ENCODE peak calls at places on chromosome 11, in eight cellular contexts. One of them, this sample, is unnamed.

GRCh38 chr11:2299773-2300172 is 1.9 kb downstream of the C11orf21 start:
- ATAC-seq in memory B cell: no peak
- ATAC-seq in body of pancreas: no peak
- ATAC-seq in Right ventricle myocardium superior: no peak
- ATAC-seq in sciatic nerve: no peak
- ATAC-seq in stimulated activated naive CD8-positive, alpha-beta T cell treated with anti-CD3 and anti-CD28 coated beads, Interleukin-15, amount 100 ng/mL, for 72 hours: no peak
- ATAC-seq in upper lobe of right lung: no peak
- ATAC-seq in left lung: no peak
- ATAC-seq in this sample: no peak

GRCh38 chr11:67365756-67366384 is 7.5 kb downstream of the CLCF1 start:
- ATAC-seq in memory B cell: no peak
- ATAC-seq in body of pancreas: no peak
- ATAC-seq in Right ventricle myocardium superior: no peak
- ATAC-seq in sciatic nerve: no peak
- ATAC-seq in stimulated activated naive CD8-positive, alpha-beta T cell treated with anti-CD3 and anti-CD28 coated beads, Interleukin-15, amount 100 ng/mL, for 72 hours: no peak
- ATAC-seq in upper lobe of right lung: no peak
- ATAC-seq in left lung: no peak
- ATAC-seq in this sample: no peak

GRCh38 chr11:47417712-47418111 is 8.5 kb downstream of the PSMC3 start:
- ATAC-seq in memory B cell: no peak
- ATAC-seq in body of pancreas: no peak
- ATAC-seq in Right ventricle myocardium superior: no peak
- ATAC-seq in sciatic nerve: no peak
- ATAC-seq in stimulated activated naive CD8-positive, alpha-beta T cell treated with anti-CD3 and anti-CD28 coated beads, Interleukin-15, amount 100 ng/mL, for 72 hours: no peak
- ATAC-seq in upper lobe of right lung: no peak
- ATAC-seq in left lung: no peak
- ATAC-seq in this sample: no peak

GRCh38 chr11:120817131-120817530 is 206.8 kb upstream of the TBCEL start:
- ATAC-seq in memory B cell: no peak
- ATAC-seq in body of pancreas: no peak
- ATAC-seq in Right ventricle myocardium superior: peak; percentile 81
- ATAC-seq in sciatic nerve: no peak
- ATAC-seq in stimulated activated naive CD8-positive, alpha-beta T cell treated with anti-CD3 and anti-CD28 coated beads, Interleukin-15, amount 100 ng/mL, for 72 hours: no peak
- ATAC-seq in upper lobe of right lung: no peak
- ATAC-seq in left lung: no peak
- ATAC-seq in this sample: no peak

GRCh38 chr11:1997755-1998154 is at the start of gene H19:
- ATAC-seq in memory B cell: no peak
- ATAC-seq in body of pancreas: no peak
- ATAC-seq in Right ventricle myocardium superior: peak; percentile 72
- ATAC-seq in sciatic nerve: peak; percentile 79
- ATAC-seq in stimulated activated naive CD8-positive, alpha-beta T cell treated with anti-CD3 and anti-CD28 coated beads, Interleukin-15, amount 100 ng/mL, for 72 hours: no peak
- ATAC-seq in upper lobe of right lung: peak; percentile 34
- ATAC-seq in left lung: peak; percentile 50
- ATAC-seq in this sample: no peak

GRCh38 chr11:56509439-56509838 is 18.3 kb upstream of the OR5M8 start:
- ATAC-seq in memory B cell: no peak
- ATAC-seq in body of pancreas: no peak
- ATAC-seq in Right ventricle myocardium superior: no peak
- ATAC-seq in sciatic nerve: no peak
- ATAC-seq in stimulated activated naive CD8-positive, alpha-beta T cell treated with anti-CD3 and anti-CD28 coated beads, Interleukin-15, amount 100 ng/mL, for 72 hours: no peak
- ATAC-seq in upper lobe of right lung: no peak
- ATAC-seq in left lung: no peak
- ATAC-seq in this sample: no peak

GRCh38 chr11:46339816-46340215 is 7.4 kb upstream of the DGKZ start:
- ATAC-seq in memory B cell: no peak
- ATAC-seq in body of pancreas: no peak
- ATAC-seq in Right ventricle myocardium superior: peak; percentile 80
- ATAC-seq in sciatic nerve: peak; percentile 48
- ATAC-seq in stimulated activated naive CD8-positive, alpha-beta T cell treated with anti-CD3 and anti-CD28 coated beads, Interleukin-15, amount 100 ng/mL, for 72 hours: no peak
- ATAC-seq in upper lobe of right lung: peak; percentile 35
- ATAC-seq in left lung: peak; percentile 21
- ATAC-seq in this sample: no peak

GRCh38 chr11:46491661-46492331 is 100.2 kb upstream of the CHRM4 start:
- ATAC-seq in memory B cell: no peak
- ATAC-seq in body of pancreas: no peak
- ATAC-seq in Right ventricle myocardium superior: peak; percentile 21
- ATAC-seq in sciatic nerve: no peak
- ATAC-seq in stimulated activated naive CD8-positive, alpha-beta T cell treated with anti-CD3 and anti-CD28 coated beads, Interleukin-15, amount 100 ng/mL, for 72 hours: no peak
- ATAC-seq in upper lobe of right lung: no peak
- ATAC-seq in left lung: no peak
- ATAC-seq in this sample: no peak

GRCh38 chr11:60169264-60169915 is 13.5 kb downstream of the MS4A6A start:
- ATAC-seq in memory B cell: no peak
- ATAC-seq in body of pancreas: peak; percentile 96
- ATAC-seq in Right ventricle myocardium superior: peak; percentile 27
- ATAC-seq in sciatic nerve: peak; percentile 30
- ATAC-seq in stimulated activated naive CD8-positive, alpha-beta T cell treated with anti-CD3 and anti-CD28 coated beads, Interleukin-15, amount 100 ng/mL, for 72 hours: no peak
- ATAC-seq in upper lobe of right lung: peak; percentile 65
- ATAC-seq in left lung: peak; percentile 68
- ATAC-seq in this sample: no peak

GRCh38 chr11:115226556-115226955 is 277.7 kb downstream of the CADM1 start:
- ATAC-seq in memory B cell: no peak
- ATAC-seq in body of pancreas: no peak
- ATAC-seq in Right ventricle myocardium superior: no peak
- ATAC-seq in sciatic nerve: no peak
- ATAC-seq in stimulated activated naive CD8-positive, alpha-beta T cell treated with anti-CD3 and anti-CD28 coated beads, Interleukin-15, amount 100 ng/mL, for 72 hours: no peak
- ATAC-seq in upper lobe of right lung: peak; percentile 91
- ATAC-seq in left lung: peak; percentile 70
- ATAC-seq in this sample: no peak

GRCh38 chr11:8384199-8384821 is 120.6 kb upstream of the LMO1 start:
- ATAC-seq in memory B cell: peak; percentile 64
- ATAC-seq in body of pancreas: peak; percentile 81
- ATAC-seq in Right ventricle myocardium superior: no peak
- ATAC-seq in sciatic nerve: no peak
- ATAC-seq in stimulated activated naive CD8-positive, alpha-beta T cell treated with anti-CD3 and anti-CD28 coated beads, Interleukin-15, amount 100 ng/mL, for 72 hours: peak; percentile 36
- ATAC-seq in upper lobe of right lung: peak; percentile 87
- ATAC-seq in left lung: peak; percentile 94
- ATAC-seq in this sample: peak; percentile 24

GRCh38 chr11:59191899-59192298 is 20.0 kb downstream of the DTX4 start:
- ATAC-seq in memory B cell: no peak
- ATAC-seq in body of pancreas: no peak
- ATAC-seq in Right ventricle myocardium superior: no peak
- ATAC-seq in sciatic nerve: no peak
- ATAC-seq in stimulated activated naive CD8-positive, alpha-beta T cell treated with anti-CD3 and anti-CD28 coated beads, Interleukin-15, amount 100 ng/mL, for 72 hours: no peak
- ATAC-seq in upper lobe of right lung: peak; percentile 74
- ATAC-seq in left lung: no peak
- ATAC-seq in this sample: no peak

GRCh38 chr11:11391796-11392195 is 38.7 kb upstream of the CSNK2A3 start:
- ATAC-seq in memory B cell: no peak
- ATAC-seq in body of pancreas: peak; percentile 36
- ATAC-seq in Right ventricle myocardium superior: peak; percentile 29
- ATAC-seq in sciatic nerve: peak; percentile 41
- ATAC-seq in stimulated activated naive CD8-positive, alpha-beta T cell treated with anti-CD3 and anti-CD28 coated beads, Interleukin-15, amount 100 ng/mL, for 72 hours: no peak
- ATAC-seq in upper lobe of right lung: peak; percentile 53
- ATAC-seq in left lung: peak; percentile 55
- ATAC-seq in this sample: no peak

GRCh38 chr11:94305146-94305545 is 766 bp downstream of the IZUMO1R start:
- ATAC-seq in memory B cell: no peak
- ATAC-seq in body of pancreas: no peak
- ATAC-seq in Right ventricle myocardium superior: no peak
- ATAC-seq in sciatic nerve: no peak
- ATAC-seq in stimulated activated naive CD8-positive, alpha-beta T cell treated with anti-CD3 and anti-CD28 coated beads, Interleukin-15, amount 100 ng/mL, for 72 hours: peak; percentile 18
- ATAC-seq in upper lobe of right lung: no peak
- ATAC-seq in left lung: peak; percentile 27
- ATAC-seq in this sample: no peak

GRCh38 chr11:126948563-126948962 is 52.0 kb downstream of the KIRREL3 start:
- ATAC-seq in memory B cell: no peak
- ATAC-seq in body of pancreas: no peak
- ATAC-seq in Right ventricle myocardium superior: no peak
- ATAC-seq in sciatic nerve: no peak
- ATAC-seq in stimulated activated naive CD8-positive, alpha-beta T cell treated with anti-CD3 and anti-CD28 coated beads, Interleukin-15, amount 100 ng/mL, for 72 hours: no peak
- ATAC-seq in upper lobe of right lung: no peak
- ATAC-seq in left lung: no peak
- ATAC-seq in this sample: no peak

GRCh38 chr11:68122936-68123539 is 1.9 kb upstream of the CHKA start:
- ATAC-seq in memory B cell: no peak
- ATAC-seq in body of pancreas: peak; percentile 34
- ATAC-seq in Right ventricle myocardium superior: peak; percentile 11
- ATAC-seq in sciatic nerve: no peak
- ATAC-seq in stimulated activated naive CD8-positive, alpha-beta T cell treated with anti-CD3 and anti-CD28 coated beads, Interleukin-15, amount 100 ng/mL, for 72 hours: no peak
- ATAC-seq in upper lobe of right lung: peak; percentile 24
- ATAC-seq in left lung: peak; percentile 17
- ATAC-seq in this sample: no peak

GRCh38 chr11:58923300-58923788 is 15.9 kb upstream of the GLYATL1 start:
- ATAC-seq in memory B cell: peak; percentile 86
- ATAC-seq in body of pancreas: peak; percentile 57
- ATAC-seq in Right ventricle myocardium superior: no peak
- ATAC-seq in sciatic nerve: no peak
- ATAC-seq in stimulated activated naive CD8-positive, alpha-beta T cell treated with anti-CD3 and anti-CD28 coated beads, Interleukin-15, amount 100 ng/mL, for 72 hours: peak; percentile 86
- ATAC-seq in upper lobe of right lung: peak; percentile 61
- ATAC-seq in left lung: peak; percentile 71
- ATAC-seq in this sample: peak; percentile 85

GRCh38 chr11:100469835-100470234 is 217.3 kb upstream of the ARHGAP42 start:
- ATAC-seq in memory B cell: no peak
- ATAC-seq in body of pancreas: no peak
- ATAC-seq in Right ventricle myocardium superior: peak; percentile 55
- ATAC-seq in sciatic nerve: peak; percentile 90
- ATAC-seq in stimulated activated naive CD8-positive, alpha-beta T cell treated with anti-CD3 and anti-CD28 coated beads, Interleukin-15, amount 100 ng/mL, for 72 hours: no peak
- ATAC-seq in upper lobe of right lung: peak; percentile 21
- ATAC-seq in left lung: no peak
- ATAC-seq in this sample: no peak

GRCh38 chr11:73570415-73571114 is 27.3 kb downstream of the FAM168A start:
- ATAC-seq in memory B cell: no peak
- ATAC-seq in body of pancreas: no peak
- ATAC-seq in Right ventricle myocardium superior: no peak
- ATAC-seq in sciatic nerve: no peak
- ATAC-seq in stimulated activated naive CD8-positive, alpha-beta T cell treated with anti-CD3 and anti-CD28 coated beads, Interleukin-15, amount 100 ng/mL, for 72 hours: no peak
- ATAC-seq in upper lobe of right lung: peak; percentile 73
- ATAC-seq in left lung: peak; percentile 91
- ATAC-seq in this sample: no peak

GRCh38 chr11:75474878-75475766 is 42.1 kb upstream of the KLHL35 start:
- ATAC-seq in memory B cell: peak; percentile 27
- ATAC-seq in body of pancreas: no peak
- ATAC-seq in Right ventricle myocardium superior: no peak
- ATAC-seq in sciatic nerve: peak; percentile 77
- ATAC-seq in stimulated activated naive CD8-positive, alpha-beta T cell treated with anti-CD3 and anti-CD28 coated beads, Interleukin-15, amount 100 ng/mL, for 72 hours: peak; percentile 86
- ATAC-seq in upper lobe of right lung: peak; percentile 36
- ATAC-seq in left lung: peak; percentile 57
- ATAC-seq in this sample: peak; percentile 79

GRCh38 chr11:8810331-8811301 is 100.4 kb upstream of the AKIP1 start:
- ATAC-seq in memory B cell: no peak
- ATAC-seq in body of pancreas: peak; percentile 87
- ATAC-seq in Right ventricle myocardium superior: peak; percentile 86
- ATAC-seq in sciatic nerve: peak; percentile 95
- ATAC-seq in stimulated activated naive CD8-positive, alpha-beta T cell treated with anti-CD3 and anti-CD28 coated beads, Interleukin-15, amount 100 ng/mL, for 72 hours: no peak
- ATAC-seq in upper lobe of right lung: peak; percentile 82
- ATAC-seq in left lung: peak; percentile 78
- ATAC-seq in this sample: peak; percentile 33

GRCh38 chr11:1757861-1758610 is 5.7 kb downstream of the CTSD start:
- ATAC-seq in memory B cell: no peak
- ATAC-seq in body of pancreas: no peak
- ATAC-seq in Right ventricle myocardium superior: no peak
- ATAC-seq in sciatic nerve: no peak
- ATAC-seq in stimulated activated naive CD8-positive, alpha-beta T cell treated with anti-CD3 and anti-CD28 coated beads, Interleukin-15, amount 100 ng/mL, for 72 hours: peak; percentile 84
- ATAC-seq in upper lobe of right lung: peak; percentile 0
- ATAC-seq in left lung: no peak
- ATAC-seq in this sample: peak; percentile 84

GRCh38 chr11:96755209-96755608 is 365.4 kb downstream of the JRKL start:
- ATAC-seq in memory B cell: no peak
- ATAC-seq in body of pancreas: no peak
- ATAC-seq in Right ventricle myocardium superior: no peak
- ATAC-seq in sciatic nerve: no peak
- ATAC-seq in stimulated activated naive CD8-positive, alpha-beta T cell treated with anti-CD3 and anti-CD28 coated beads, Interleukin-15, amount 100 ng/mL, for 72 hours: no peak
- ATAC-seq in upper lobe of right lung: no peak
- ATAC-seq in left lung: no peak
- ATAC-seq in this sample: no peak

GRCh38 chr11:67449116-67449844 is 3.2 kb downstream of the GPR152 start:
- ATAC-seq in memory B cell: no peak
- ATAC-seq in body of pancreas: no peak
- ATAC-seq in Right ventricle myocardium superior: peak; percentile 55
- ATAC-seq in sciatic nerve: peak; percentile 51
- ATAC-seq in stimulated activated naive CD8-positive, alpha-beta T cell treated with anti-CD3 and anti-CD28 coated beads, Interleukin-15, amount 100 ng/mL, for 72 hours: no peak
- ATAC-seq in upper lobe of right lung: peak; percentile 51
- ATAC-seq in left lung: peak; percentile 68
- ATAC-seq in this sample: no peak

GRCh38 chr11:112962854-112963367 is 1.7 kb downstream of the NCAM1 start:
- ATAC-seq in memory B cell: no peak
- ATAC-seq in body of pancreas: no peak
- ATAC-seq in Right ventricle myocardium superior: peak; percentile 86
- ATAC-seq in sciatic nerve: peak; percentile 55
- ATAC-seq in stimulated activated naive CD8-positive, alpha-beta T cell treated with anti-CD3 and anti-CD28 coated beads, Interleukin-15, amount 100 ng/mL, for 72 hours: peak; percentile 21
- ATAC-seq in upper lobe of right lung: peak; percentile 50
- ATAC-seq in left lung: peak; percentile 65
- ATAC-seq in this sample: no peak

GRCh38 chr11:67119577-67120391 is 721 bp downstream of the KDM2A start:
- ATAC-seq in memory B cell: peak; percentile 0
- ATAC-seq in body of pancreas: peak; percentile 18
- ATAC-seq in Right ventricle myocardium superior: peak; percentile 1
- ATAC-seq in sciatic nerve: no peak
- ATAC-seq in stimulated activated naive CD8-positive, alpha-beta T cell treated with anti-CD3 and anti-CD28 coated beads, Interleukin-15, amount 100 ng/mL, for 72 hours: no peak
- ATAC-seq in upper lobe of right lung: peak; percentile 0
- ATAC-seq in left lung: no peak
- ATAC-seq in this sample: peak; percentile 0

GRCh38 chr11:83543918-83544491 is 257.8 kb upstream of the CCDC90B start:
- ATAC-seq in memory B cell: no peak
- ATAC-seq in body of pancreas: no peak
- ATAC-seq in Right ventricle myocardium superior: no peak
- ATAC-seq in sciatic nerve: no peak
- ATAC-seq in stimulated activated naive CD8-positive, alpha-beta T cell treated with anti-CD3 and anti-CD28 coated beads, Interleukin-15, amount 100 ng/mL, for 72 hours: peak; percentile 92
- ATAC-seq in upper lobe of right lung: no peak
- ATAC-seq in left lung: no peak
- ATAC-seq in this sample: peak; percentile 92

GRCh38 chr11:10617551-10617950 is 49.1 kb upstream of the LYVE1 start:
- ATAC-seq in memory B cell: no peak
- ATAC-seq in body of pancreas: no peak
- ATAC-seq in Right ventricle myocardium superior: no peak
- ATAC-seq in sciatic nerve: no peak
- ATAC-seq in stimulated activated naive CD8-positive, alpha-beta T cell treated with anti-CD3 and anti-CD28 coated beads, Interleukin-15, amount 100 ng/mL, for 72 hours: no peak
- ATAC-seq in upper lobe of right lung: no peak
- ATAC-seq in left lung: no peak
- ATAC-seq in this sample: no peak

GRCh38 chr11:128757235-128757711 is 63.4 kb downstream of the FLI1 start:
- ATAC-seq in memory B cell: peak; percentile 89
- ATAC-seq in body of pancreas: peak; percentile 30
- ATAC-seq in Right ventricle myocardium superior: peak; percentile 74
- ATAC-seq in sciatic nerve: peak; percentile 77
- ATAC-seq in stimulated activated naive CD8-positive, alpha-beta T cell treated with anti-CD3 and anti-CD28 coated beads, Interleukin-15, amount 100 ng/mL, for 72 hours: peak; percentile 87
- ATAC-seq in upper lobe of right lung: peak; percentile 92
- ATAC-seq in left lung: peak; percentile 86
- ATAC-seq in this sample: peak; percentile 81

GRCh38 chr11:64545605-64546004 is 45.4 kb upstream of the SLC22A12 start:
- ATAC-seq in memory B cell: no peak
- ATAC-seq in body of pancreas: no peak
- ATAC-seq in Right ventricle myocardium superior: no peak
- ATAC-seq in sciatic nerve: no peak
- ATAC-seq in stimulated activated naive CD8-positive, alpha-beta T cell treated with anti-CD3 and anti-CD28 coated beads, Interleukin-15, amount 100 ng/mL, for 72 hours: no peak
- ATAC-seq in upper lobe of right lung: no peak
- ATAC-seq in left lung: no peak
- ATAC-seq in this sample: no peak

GRCh38 chr11:35886759-35887158 is 57.1 kb upstream of the LDLRAD3 start:
- ATAC-seq in memory B cell: no peak
- ATAC-seq in body of pancreas: no peak
- ATAC-seq in Right ventricle myocardium superior: no peak
- ATAC-seq in sciatic nerve: no peak
- ATAC-seq in stimulated activated naive CD8-positive, alpha-beta T cell treated with anti-CD3 and anti-CD28 coated beads, Interleukin-15, amount 100 ng/mL, for 72 hours: no peak
- ATAC-seq in upper lobe of right lung: no peak
- ATAC-seq in left lung: no peak
- ATAC-seq in this sample: no peak

GRCh38 chr11:456533-456932 is 6.5 kb downstream of the PTDSS2 start:
- ATAC-seq in memory B cell: peak; percentile 70
- ATAC-seq in body of pancreas: no peak
- ATAC-seq in Right ventricle myocardium superior: no peak
- ATAC-seq in sciatic nerve: no peak
- ATAC-seq in stimulated activated naive CD8-positive, alpha-beta T cell treated with anti-CD3 and anti-CD28 coated beads, Interleukin-15, amount 100 ng/mL, for 72 hours: peak; percentile 94
- ATAC-seq in upper lobe of right lung: no peak
- ATAC-seq in left lung: no peak
- ATAC-seq in this sample: peak; percentile 97

GRCh38 chr11:1270476-1270875 is 39.0 kb downstream of the TOLLIP start:
- ATAC-seq in memory B cell: no peak
- ATAC-seq in body of pancreas: no peak
- ATAC-seq in Right ventricle myocardium superior: no peak
- ATAC-seq in sciatic nerve: no peak
- ATAC-seq in stimulated activated naive CD8-positive, alpha-beta T cell treated with anti-CD3 and anti-CD28 coated beads, Interleukin-15, amount 100 ng/mL, for 72 hours: no peak
- ATAC-seq in upper lobe of right lung: peak; percentile 11
- ATAC-seq in left lung: no peak
- ATAC-seq in this sample: no peak

GRCh38 chr11:64870176-64870892 is 8.1 kb downstream of the EHD1 start:
- ATAC-seq in memory B cell: no peak
- ATAC-seq in body of pancreas: no peak
- ATAC-seq in Right ventricle myocardium superior: peak; percentile 53
- ATAC-seq in sciatic nerve: peak; percentile 54
- ATAC-seq in stimulated activated naive CD8-positive, alpha-beta T cell treated with anti-CD3 and anti-CD28 coated beads, Interleukin-15, amount 100 ng/mL, for 72 hours: no peak
- ATAC-seq in upper lobe of right lung: peak; percentile 46
- ATAC-seq in left lung: peak; percentile 18
- ATAC-seq in this sample: peak; percentile 10